ENCODE peak calls at places on chromosome 11, in seven cellular contexts. F is psoas muscle, J is cardiac fibroblast, E is transverse colon, X is HepG2, C is body of pancreas, K is BE2C. P is an unnamed sample.

GRCh38 chr11:76667271-76667818 is 3.2 kb downstream of the LRRC32 start:
- DNase-seq in F (no peak), J (no peak), E (peak; percentile 4), X (no peak), C (no peak), K (peak; percentile 3), P (no peak)

GRCh38 chr11:73384127-73384441 is 7.9 kb downstream of the RELT start:
- DNase-seq in F (no peak), J (no peak), E (no peak), X (no peak), C (no peak), K (no peak), P (no peak)

GRCh38 chr11:108398439-108398838 is 68.9 kb downstream of the C11orf65 start:
- DNase-seq in F (no peak), J (no peak), E (no peak), X (no peak), C (peak; percentile 28), K (no peak), P (no peak)

GRCh38 chr11:111602865-111603632 is 800 bp downstream of the SIK2 start:
- DNase-seq in F (no peak), J (peak; percentile 41), E (peak; percentile 44), X (no peak), C (peak; percentile 43), K (no peak), P (peak; percentile 37)

GRCh38 chr11:45620243-45620642 is 45.2 kb downstream of the CHST1 start:
- DNase-seq in F (no peak), J (no peak), E (no peak), X (no peak), C (no peak), K (no peak), P (no peak)

GRCh38 chr11:74072286-74072685 is 63.4 kb upstream of the UCP3 start:
- DNase-seq in F (no peak), J (no peak), E (no peak), X (no peak), C (no peak), K (no peak), P (no peak)

GRCh38 chr11:68816917-68817419 is 24.7 kb downstream of the CPT1A start:
- DNase-seq in F (no peak), J (no peak), E (no peak), X (no peak), C (no peak), K (no peak), P (no peak)

GRCh38 chr11:110044226-110044968 is 48.8 kb upstream of the ZC3H12C start:
- DNase-seq in F (no peak), J (peak; percentile 15), E (no peak), X (no peak), C (peak; percentile 7), K (no peak), P (no peak)

GRCh38 chr11:56705784-56706396 is 7.0 kb downstream of the OR9G1 start:
- DNase-seq in F (no peak), J (no peak), E (no peak), X (no peak), C (no peak), K (no peak), P (no peak)

GRCh38 chr11:98965358-98965757 is 55.4 kb upstream of the CNTN5 start:
- DNase-seq in F (no peak), J (no peak), E (no peak), X (no peak), C (no peak), K (no peak), P (no peak)

GRCh38 chr11:7651140-7651551 is 22.2 kb downstream of the CYB5R2 start:
- DNase-seq in F (no peak), J (no peak), E (no peak), X (no peak), C (peak; percentile 31), K (peak; percentile 18), P (no peak)

GRCh38 chr11:134207538-134208239 is 16.1 kb downstream of the NCAPD3 start:
- DNase-seq in F (peak; percentile 58), J (peak; percentile 36), E (peak; percentile 47), X (peak; percentile 9), C (peak; percentile 38), K (peak; percentile 71), P (no peak)

GRCh38 chr11:129440028-129440630 is 64.5 kb downstream of the BARX2 start:
- DNase-seq in F (no peak), J (peak; percentile 0), E (no peak), X (peak; percentile 26), C (peak; percentile 82), K (no peak), P (no peak)

GRCh38 chr11:15720460-15720859 is 605.7 kb downstream of the INSC start:
- DNase-seq in F (no peak), J (peak; percentile 29), E (no peak), X (no peak), C (no peak), K (peak; percentile 4), P (no peak)

GRCh38 chr11:69587454-69588081 is 53.4 kb upstream of the CCND1 start:
- DNase-seq in F (no peak), J (peak; percentile 89), E (no peak), X (peak; percentile 43), C (no peak), K (no peak), P (no peak)

GRCh38 chr11:81744336-81745116 is 989.1 kb downstream of the FAM181B start:
- DNase-seq in F (peak; percentile 34), J (no peak), E (no peak), X (no peak), C (no peak), K (no peak), P (no peak)

GRCh38 chr11:96188625-96189006 is 154.4 kb downstream of the MAML2 start:
- DNase-seq in F (no peak), J (peak; percentile 70), E (no peak), X (peak; percentile 14), C (no peak), K (no peak), P (no peak)

GRCh38 chr11:88404932-88405710 is 67.6 kb upstream of the CTSC start:
- DNase-seq in F (no peak), J (peak; percentile 51), E (no peak), X (no peak), C (no peak), K (no peak), P (no peak)

GRCh38 chr11:72334651-72335050 is 90.7 kb upstream of the PHOX2A start:
- DNase-seq in F (no peak), J (no peak), E (no peak), X (no peak), C (no peak), K (peak; percentile 78), P (no peak)

GRCh38 chr11:113470233-113470632 is 5.0 kb downstream of the DRD2 start:
- DNase-seq in F (no peak), J (no peak), E (no peak), X (no peak), C (no peak), K (peak; percentile 64), P (no peak)

GRCh38 chr11:6568191-6568918 is 35.1 kb downstream of the RRP8 start:
- DNase-seq in F (peak; percentile 66), J (peak; percentile 65), E (no peak), X (no peak), C (peak; percentile 90), K (peak; percentile 57), P (no peak)

DNA sequence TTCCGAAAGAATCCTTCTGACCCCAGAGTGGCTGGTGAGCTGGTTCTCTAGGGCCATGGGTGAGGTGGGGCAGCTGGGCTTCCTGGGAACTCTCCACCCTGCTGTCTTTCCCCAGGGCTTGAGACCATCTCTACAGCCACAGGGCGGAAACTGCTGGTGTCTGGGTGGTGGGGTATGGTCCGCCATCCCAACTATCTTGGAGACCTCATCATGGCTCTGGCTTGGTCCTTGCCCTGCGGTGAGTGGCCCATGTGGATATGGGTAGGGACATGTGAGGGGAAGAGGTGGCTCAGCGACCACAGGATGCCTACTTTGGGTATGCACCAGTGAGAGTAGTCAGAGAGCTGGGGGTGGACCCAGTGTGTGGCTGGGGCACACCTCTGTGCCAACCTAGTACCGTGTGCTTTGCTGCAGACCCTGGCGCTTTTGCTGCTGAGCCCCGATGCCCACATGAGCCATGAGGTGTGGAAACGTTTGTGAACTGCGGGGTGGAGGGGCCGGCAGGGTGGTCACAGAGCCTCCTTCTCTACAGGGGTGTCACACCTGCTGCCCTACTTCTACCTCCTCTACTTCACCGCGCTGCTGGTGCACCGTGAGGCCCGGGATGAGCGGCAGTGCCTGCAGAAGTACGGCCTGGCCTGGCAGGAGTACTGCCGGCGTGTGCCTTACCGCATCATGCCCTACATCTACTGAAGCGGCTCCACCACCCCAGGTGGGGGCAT is 2.0 kb downstream of the ZNHIT2 start:
- DNase-seq in F (no peak), J (no peak), E (no peak), X (no peak), C (peak; percentile 7), K (no peak), P (no peak)
- H3K4me3 ChIP-seq in F (peak overlapping the region; percentile 79), J (no peak overlapping the region), E (no peak overlapping the region), X (no peak overlapping the region), C (no peak overlapping the region), K (no peak overlapping the region), P (no peak overlapping the region)

DNA sequence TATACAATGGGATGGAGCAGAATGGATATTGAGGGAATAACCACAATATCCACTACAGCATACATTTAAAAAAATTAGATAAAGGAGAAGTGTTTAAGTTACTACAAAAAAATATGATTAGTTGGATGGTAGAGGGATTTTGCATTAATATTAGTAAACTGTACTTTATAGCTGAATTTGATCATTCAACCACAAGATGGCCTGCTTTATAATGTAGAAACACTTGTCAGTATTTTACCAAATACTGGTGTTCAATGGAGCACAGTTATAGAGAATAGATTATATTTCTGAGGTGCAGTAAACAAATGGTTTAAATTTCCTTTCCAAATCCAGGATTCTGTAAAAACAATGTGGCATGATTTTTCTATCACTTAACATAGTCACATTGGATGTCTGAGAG is 818.8 kb upstream of the CHORDC1 start:
- DNase-seq in F (no peak), J (peak; percentile 31), E (no peak), X (no peak), C (no peak), K (no peak), P (no peak)
- TF ChIP-seq CTCF in F (no peak), J (no peak), E (no peak), X (no peak), C (no peak), K (peak; percentile 13), P (no peak)

GRCh38 chr11:18617688-18618340 is 16.3 kb downstream of the SPTY2D1 start:
- DNase-seq in F (no peak), J (peak; percentile 57), E (no peak), X (no peak), C (no peak), K (no peak), P (no peak)
- H3K4me3 ChIP-seq in F (no peak overlapping the region), J (no peak overlapping the region), E (no peak overlapping the region), X (no peak overlapping the region), C (no peak overlapping the region), K (no peak overlapping the region), P (no peak overlapping the region)

DNA sequence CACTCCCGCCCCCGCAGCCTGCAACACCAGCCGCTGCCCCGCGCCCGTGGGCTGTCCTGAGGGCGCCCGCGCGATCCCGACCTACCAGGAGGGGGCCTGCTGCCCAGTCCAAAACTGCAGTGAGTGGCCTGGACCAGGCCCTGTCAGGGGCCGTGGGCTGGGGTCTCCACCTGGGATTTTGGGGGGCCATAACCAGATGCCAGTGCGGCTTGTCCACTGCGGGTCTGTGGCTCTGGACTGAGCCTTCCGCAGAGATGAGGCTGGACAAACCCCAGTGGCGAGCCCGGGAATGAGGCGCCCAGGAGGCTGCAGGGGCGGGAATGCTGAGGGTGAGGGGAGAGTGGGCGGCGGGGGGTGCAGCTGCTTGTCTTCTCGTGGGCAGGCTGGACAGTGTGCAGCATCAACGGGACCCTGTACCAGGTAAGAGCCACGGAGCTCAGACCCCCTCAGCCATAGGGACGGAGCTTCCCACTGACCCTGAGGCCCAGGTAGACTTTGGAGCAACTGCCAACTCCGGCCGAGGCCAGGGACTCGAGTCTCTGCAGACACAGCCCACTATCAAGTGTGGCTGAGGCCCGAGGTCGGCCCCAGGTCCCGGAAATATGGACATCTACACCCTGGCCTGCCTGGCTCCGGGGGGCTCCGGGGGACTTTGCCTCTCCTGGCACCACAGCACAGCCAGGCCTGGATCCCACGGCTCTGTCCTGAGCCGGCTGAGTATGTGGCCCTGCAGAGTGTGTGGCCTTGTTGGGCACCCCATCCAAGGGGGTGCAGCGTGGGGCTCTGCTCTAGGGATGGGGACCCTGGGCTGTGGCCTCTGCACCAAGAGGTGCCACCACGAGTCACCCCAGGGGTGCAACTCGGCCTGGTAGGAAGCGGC is 24.7 kb upstream of the MUC5B start:
- DNase-seq in F (peak; percentile 52), J (no peak), E (peak; percentile 6), X (no peak), C (no peak), K (no peak), P (no peak)
- TF ChIP-seq CTCF in F (no peak), J (no peak), E (no peak), X (no peak), C (no peak), K (no peak), P (no peak)

P was measured in dorsolateral prefrontal cortex.